ENCODE peak calls at places on chromosomes 6 and 20, in eight cellular contexts. One of them, this sample, is unnamed.

GRCh38 chr6:75759207-75759606 is 10.2 kb downstream of the MYO6 start:
- DNase-seq in GM23248: peak
- DNase-seq in NCI-H510A treated with DMSO at 0.1 percent for 48 hours: no peak
- DNase-seq in NCI-H187: peak
- DNase-seq in substantia nigra: no peak
- DNase-seq in Ammon's horn: no peak
- DNase-seq in A172: no peak
- DNase-seq in NCI-H1105 treated with DMSO at 0.1 percent for 48 hours: no peak
- DNase-seq in this sample: no peak

GRCh38 chr20:61845276-61845675 is 220.4 kb downstream of the TAF4 start:
- DNase-seq in GM23248: no peak
- DNase-seq in NCI-H510A treated with DMSO at 0.1 percent for 48 hours: no peak
- DNase-seq in NCI-H187: no peak
- DNase-seq in substantia nigra: no peak
- DNase-seq in Ammon's horn: no peak
- DNase-seq in A172: no peak
- DNase-seq in NCI-H1105 treated with DMSO at 0.1 percent for 48 hours: no peak
- DNase-seq in this sample: no peak

GRCh38 chr20:52003976-52004375 is 187.6 kb downstream of the ZFP64 start:
- DNase-seq in GM23248: no peak
- DNase-seq in NCI-H510A treated with DMSO at 0.1 percent for 48 hours: no peak
- DNase-seq in NCI-H187: no peak
- DNase-seq in substantia nigra: no peak
- DNase-seq in Ammon's horn: no peak
- DNase-seq in A172: no peak
- DNase-seq in NCI-H1105 treated with DMSO at 0.1 percent for 48 hours: no peak
- DNase-seq in this sample: no peak

GRCh38 chr6:100335999-100336398 is 128.7 kb downstream of the SIM1 start:
- DNase-seq in GM23248: peak
- DNase-seq in NCI-H510A treated with DMSO at 0.1 percent for 48 hours: no peak
- DNase-seq in NCI-H187: no peak
- DNase-seq in substantia nigra: no peak
- DNase-seq in Ammon's horn: no peak
- DNase-seq in A172: no peak
- DNase-seq in NCI-H1105 treated with DMSO at 0.1 percent for 48 hours: no peak
- DNase-seq in this sample: no peak

GRCh38 chr6:33812669-33813068 is 8.9 kb upstream of the MLN start:
- DNase-seq in GM23248: peak
- DNase-seq in NCI-H510A treated with DMSO at 0.1 percent for 48 hours: peak
- DNase-seq in NCI-H187: peak
- DNase-seq in substantia nigra: no peak
- DNase-seq in Ammon's horn: no peak
- DNase-seq in A172: peak
- DNase-seq in NCI-H1105 treated with DMSO at 0.1 percent for 48 hours: no peak
- DNase-seq in this sample: peak

GRCh38 chr20:50868509-50869495 is 62.4 kb downstream of the ADNP start:
- DNase-seq in GM23248: no peak
- DNase-seq in NCI-H510A treated with DMSO at 0.1 percent for 48 hours: peak
- DNase-seq in NCI-H187: no peak
- DNase-seq in substantia nigra: no peak
- DNase-seq in Ammon's horn: no peak
- DNase-seq in A172: peak
- DNase-seq in NCI-H1105 treated with DMSO at 0.1 percent for 48 hours: no peak
- DNase-seq in this sample: no peak

GRCh38 chr20:2576317-2576727 is 39.9 kb downstream of the TMC2 start:
- DNase-seq in GM23248: no peak
- DNase-seq in NCI-H510A treated with DMSO at 0.1 percent for 48 hours: no peak
- DNase-seq in NCI-H187: no peak
- DNase-seq in substantia nigra: no peak
- DNase-seq in Ammon's horn: no peak
- DNase-seq in A172: no peak
- DNase-seq in NCI-H1105 treated with DMSO at 0.1 percent for 48 hours: no peak
- DNase-seq in this sample: no peak

GRCh38 chr6:47715782-47716181 is 17.4 kb downstream of the ADGRF4 start:
- DNase-seq in GM23248: no peak
- DNase-seq in NCI-H510A treated with DMSO at 0.1 percent for 48 hours: no peak
- DNase-seq in NCI-H187: no peak
- DNase-seq in substantia nigra: no peak
- DNase-seq in Ammon's horn: no peak
- DNase-seq in A172: no peak
- DNase-seq in NCI-H1105 treated with DMSO at 0.1 percent for 48 hours: no peak
- DNase-seq in this sample: no peak

GRCh38 chr6:131255911-131256310 is 120.6 kb downstream of the AKAP7 start:
- DNase-seq in GM23248: no peak
- DNase-seq in NCI-H510A treated with DMSO at 0.1 percent for 48 hours: no peak
- DNase-seq in NCI-H187: no peak
- DNase-seq in substantia nigra: no peak
- DNase-seq in Ammon's horn: no peak
- DNase-seq in A172: no peak
- DNase-seq in NCI-H1105 treated with DMSO at 0.1 percent for 48 hours: no peak
- DNase-seq in this sample: no peak